ENCODE peak calls at places on chromosomes 7 and 10, in five cellular contexts. A, T, L, X and D are unnamed samples.

GRCh38 chr10:58373446-58373834 is 11.8 kb upstream of the TFAM start:
- DNase-seq in X (no peak), L (no peak), A (peak; percentile 89), T (no peak), D (no peak)

GRCh38 chr10:44292390-44293002 is 92.4 kb downstream of the CXCL12 start:
- DNase-seq in A (no peak), T (no peak), X (no peak), L (no peak), D (peak; percentile 18)

GRCh38 chr7:117803476-117803875 is 69.8 kb downstream of the CTTNBP2 start:
- DNase-seq in T (no peak), A (peak; percentile 14), L (no peak), X (no peak), D (no peak)

GRCh38 chr10:35236739-35237138 is 99.6 kb upstream of the CCNY start:
- DNase-seq in X (no peak), L (no peak), T (no peak), A (peak; percentile 92), D (peak; percentile 85)

GRCh38 chr10:122112021-122112616 is 123.2 kb downstream of the TACC2 start:
- DNase-seq in T (no peak), X (no peak), A (peak; percentile 70), L (no peak), D (peak; percentile 88)

GRCh38 chr7:1432411-1433082 is 26.7 kb downstream of the MICALL2 start:
- DNase-seq in A (peak; percentile 79), L (no peak), X (peak; percentile 80), T (peak; percentile 79), D (peak; percentile 98)

GRCh38 chr10:124259139-124259825 is 159.4 kb downstream of the OAT start:
- DNase-seq in T (no peak), L (no peak), A (peak; percentile 8), X (peak; percentile 49), D (peak; percentile 36)

GRCh38 chr10:61963669-61964058 is 62.2 kb downstream of the ARID5B start:
- DNase-seq in T (no peak), A (no peak), X (no peak), L (no peak), D (no peak)

GRCh38 chr7:46229409-46229808 is 308.3 kb upstream of the IGFBP3 start:
- DNase-seq in T (no peak), X (no peak), A (peak; percentile 76), L (peak; percentile 41), D (no peak)

GRCh38 chr10:114103286-114103685 is 59.6 kb downstream of the ADRB1 start:
- DNase-seq in L (no peak), T (no peak), X (peak; percentile 15), A (peak; percentile 64), D (peak; percentile 70)

GRCh38 chr10:110568055-110568735 is 700 bp downstream of the SMC3 start:
- DNase-seq in T (no peak), L (no peak), X (peak; percentile 40), A (peak; percentile 7), D (peak; percentile 68)

GRCh38 chr7:99102361-99102760 is 41.5 kb downstream of the SMURF1 start:
- DNase-seq in A (peak; percentile 65), L (no peak), T (no peak), X (no peak), D (peak; percentile 75)

GRCh38 chr10:53108317-53108934 is 335.8 kb upstream of the MBL2 start:
- DNase-seq in A (peak; percentile 34), T (no peak), L (no peak), X (no peak), D (no peak)

GRCh38 chr7:92717982-92718716 is 118.2 kb downstream of the CDK6 start:
- DNase-seq in T (peak; percentile 57), A (peak; percentile 70), X (no peak), L (no peak), D (peak; percentile 58)

GRCh38 chr7:96131525-96131924 is 190.4 kb downstream of the SLC25A13 start:
- DNase-seq in A (no peak), L (no peak), T (no peak), X (peak; percentile 22), D (no peak)

GRCh38 chr10:70775679-70776454 is 9.3 kb downstream of the TBATA start:
- DNase-seq in T (no peak), X (no peak), L (no peak), A (no peak), D (peak; percentile 86)

DNA sequence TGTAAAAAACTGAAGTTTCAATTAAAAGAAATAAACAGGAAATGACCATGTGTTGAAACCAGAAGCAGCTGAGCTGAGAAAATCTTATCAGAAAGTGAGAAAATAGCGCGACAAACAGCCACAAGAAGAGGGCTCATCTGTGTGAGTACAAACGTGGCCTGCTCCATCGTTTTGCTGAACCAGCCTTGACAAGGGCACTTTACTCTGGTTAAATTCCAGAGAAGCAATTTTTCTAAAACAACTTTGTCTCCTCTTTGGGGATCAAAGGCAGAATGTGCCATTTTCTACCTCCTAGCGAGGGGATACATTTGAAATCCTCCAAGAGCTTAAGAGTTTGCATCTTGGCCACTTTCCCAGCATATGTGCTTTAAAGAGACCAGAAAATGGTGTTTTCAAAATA is 51.3 kb upstream of the VIPR2 start:
- DNase-seq in T (no peak), A (no peak), L (no peak), X (no peak), D (peak; percentile 45)
- H3K9me3 ChIP-seq in T (no peaks in the 10 kb centered on the region), A (no peaks in the 10 kb centered on the region), L (no peaks in the 10 kb centered on the region), X (no peaks in the 10 kb centered on the region), D (no peaks in the 10 kb centered on the region)

DNA sequence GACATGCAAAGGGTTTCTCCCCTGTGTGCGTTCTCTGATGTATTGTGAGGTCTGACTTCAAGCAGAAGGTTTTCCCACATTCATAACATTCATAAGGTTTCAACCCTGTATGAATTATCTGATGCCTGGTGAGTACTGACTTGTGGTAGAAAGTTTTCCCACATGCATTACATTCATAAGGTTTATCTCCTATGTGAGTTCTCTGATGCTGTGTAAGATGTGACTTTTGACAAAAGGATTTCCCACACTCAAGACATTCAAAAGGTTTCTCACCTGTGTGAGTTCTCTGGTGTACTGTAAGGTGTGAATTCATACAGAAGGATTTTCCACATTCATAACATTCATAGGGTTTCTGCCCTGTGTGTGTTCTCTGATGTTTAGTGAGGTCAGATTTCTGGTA is 45.1 kb downstream of the ZNF33B start:
- DNase-seq in X (no peak), L (no peak), A (no peak), T (no peak), D (no peak)
- H3K9me3 ChIP-seq in X (no peaks in the 10 kb centered on the region), L (peaks cover 32% of the 10 kb centered on the region), A (peaks cover 53% of the 10 kb centered on the region), T (peaks cover 6% of the 10 kb centered on the region), D (peaks cover 12% of the 10 kb centered on the region)

GRCh38 chr10:5694573-5694972 is 9.9 kb downstream of the TASOR2 start:
- DNase-seq in T (no peak), L (no peak), A (no peak), X (no peak), D (no peak)

GRCh38 chr10:5697342-5697741 is 12.7 kb downstream of the TASOR2 start:
- DNase-seq in X (no peak), A (no peak), L (no peak), T (no peak), D (no peak)

GRCh38 chr10:5692476-5693358 is 8.1 kb downstream of the TASOR2 start:
- DNase-seq in A (no peak), T (peak; percentile 66), L (no peak), X (peak; percentile 66), D (no peak)

GRCh38 chr10:5698062-5698461 is 13.4 kb downstream of the TASOR2 start:
- DNase-seq in L (no peak), A (no peak), X (no peak), T (no peak), D (no peak)
- H3K9me3 ChIP-seq in L (no peaks in the 10 kb centered on the region), A (no peaks in the 10 kb centered on the region), X (no peaks in the 10 kb centered on the region), T (no peaks in the 10 kb centered on the region), D (no peaks in the 10 kb centered on the region)

GRCh38 chr10:106438386-106438785 is 726.1 kb downstream of the SORCS1 start:
- DNase-seq in T (no peak), A (no peak), L (no peak), X (no peak), D (no peak)
- H3K9me3 ChIP-seq in T (no peaks in the 10 kb centered on the region), A (peaks cover 9% of the 10 kb centered on the region), L (no peaks in the 10 kb centered on the region), X (no peaks in the 10 kb centered on the region), D (peaks cover 2% of the 10 kb centered on the region)

GRCh38 chr7:32518534-32519140 is 23.3 kb downstream of the AVL9 start:
- DNase-seq in A (peak; percentile 49), T (no peak), L (peak; percentile 64), X (no peak), D (no peak)
- H3K9me3 ChIP-seq in A (peaks cover 26% of the 10 kb centered on the region), T (no peaks in the 10 kb centered on the region), L (peaks cover 54% of the 10 kb centered on the region), X (peaks cover 8% of the 10 kb centered on the region), D (peaks cover 7% of the 10 kb centered on the region)